ENCODE peak calls at places on chromosome 5, in four cellular contexts. H is K562, C is HL-60, B is GM12878. X is an unnamed sample.

GRCh38 chr5:142981886-142982820 is 212.0 kb downstream of the ARHGAP26 start:
- DNase-seq in H (no peak), C (no peak), B (no peak), X (no peak)

GRCh38 chr5:42810905-42811590 is 644 bp downstream of the SELENOP start:
- DNase-seq in H (no peak), C (no peak), B (no peak), X (no peak)

GRCh38 chr5:16736158-16736994 is 119.6 kb upstream of the RETREG1 start:
- DNase-seq in H (no peak), C (no peak), B (no peak), X (no peak)

GRCh38 chr5:115170128-115170923 is 618 bp upstream of the TRIM36 start:
- DNase-seq in H (no peak), C (no peak), B (no peak), X (no peak)

GRCh38 chr5:180548563-180548962 is 42.7 kb downstream of the SCGB3A1 start:
- DNase-seq in H (no peak), C (no peak), B (no peak), X (no peak)

GRCh38 chr5:53257806-53258373 is 148.3 kb upstream of the MOCS2 start:
- DNase-seq in H (no peak), C (no peak), B (no peak), X (no peak)

GRCh38 chr5:181160144-181160754 is 12.9 kb downstream of the OR2V2 start:
- DNase-seq in H (peak; percentile 95), C (no peak), B (no peak), X (peak; percentile 68)

GRCh38 chr5:38506302-38506701 is 50.1 kb downstream of the LIFR start:
- DNase-seq in H (no peak), C (no peak), B (no peak), X (no peak)

GRCh38 chr5:79653843-79654242 is 35.8 kb upstream of the CMYA5 start:
- DNase-seq in H (no peak), C (no peak), B (no peak), X (no peak)

GRCh38 chr5:113022661-113023060 is 46.1 kb downstream of the DCP2 start:
- DNase-seq in H (no peak), C (no peak), B (peak; percentile 11), X (no peak)

GRCh38 chr5:82570-82969 is 9.4 kb upstream of the PLEKHG4B start:
- DNase-seq in H (no peak), C (no peak), B (no peak), X (no peak)

GRCh38 chr5:54944364-54944763 is 41.0 kb downstream of the ESM1 start:
- DNase-seq in H (peak; percentile 29), C (no peak), B (no peak), X (peak; percentile 17)

GRCh38 chr5:59712836-59713487 is 180.6 kb downstream of the PDE4D start:
- DNase-seq in H (no peak), C (no peak), B (no peak), X (no peak)

GRCh38 chr5:179209359-179210150 is 135.7 kb downstream of the ADAMTS2 start:
- DNase-seq in H (no peak), C (no peak), B (no peak), X (no peak)

GRCh38 chr5:138504799-138505198 is 38.2 kb downstream of the ETF1 start:
- DNase-seq in H (no peak), C (no peak), B (no peak), X (no peak)

GRCh38 chr5:125199968-125200841 is 453.8 kb upstream of the ZNF608 start:
- DNase-seq in H (no peak), C (no peak), B (no peak), X (no peak)

GRCh38 chr5:106312360-106312759 is 1358.4 kb downstream of the EFNA5 start:
- DNase-seq in H (no peak), C (no peak), B (no peak), X (no peak)

GRCh38 chr5:168227973-168228615 is 63.4 kb upstream of the WWC1 start:
- DNase-seq in H (no peak), C (peak; percentile 5), B (peak; percentile 64), X (no peak)

GRCh38 chr5:1897386-1897785 is 14.7 kb upstream of the IRX4 start:
- DNase-seq in H (no peak), C (no peak), B (no peak), X (no peak)

GRCh38 chr5:96259211-96259772 is 173.8 kb downstream of the PCSK1 start:
- DNase-seq in H (no peak), C (peak; percentile 11), B (peak; percentile 8), X (no peak)

GRCh38 chr5:14419686-14420085 is 161.9 kb upstream of the OTULINL start:
- DNase-seq in H (no peak), C (no peak), B (no peak), X (no peak)

GRCh38 chr5:4563400-4563799 is 576.7 kb upstream of the ADAMTS16 start:
- DNase-seq in H (no peak), C (no peak), B (no peak), X (no peak)

GRCh38 chr5:172637122-172637580 is 3.9 kb upstream of the NEURL1B start:
- DNase-seq in H (no peak), C (no peak), B (no peak), X (no peak)

GRCh38 chr5:97100486-97100885 is 41.9 kb downstream of the LIX1 start:
- DNase-seq in H (no peak), C (no peak), B (no peak), X (no peak)

GRCh38 chr5:168721354-168721753 is 142.2 kb upstream of the PANK3 start:
- DNase-seq in H (no peak), C (no peak), B (no peak), X (no peak)

GRCh38 chr5:173498871-173499470 is 117.5 kb downstream of the BOD1 start:
- DNase-seq in H (no peak), C (no peak), B (no peak), X (no peak)

GRCh38 chr5:66242050-66242449 is 98.0 kb downstream of the SREK1 start:
- DNase-seq in H (no peak), C (no peak), B (no peak), X (no peak)

GRCh38 chr5:32933692-32934091 is 222.6 kb downstream of the NPR3 start:
- DNase-seq in H (no peak), C (no peak), B (no peak), X (no peak)

GRCh38 chr5:179256229-179257189 is 88.8 kb downstream of the ADAMTS2 start:
- DNase-seq in H (no peak), C (no peak), B (no peak), X (no peak)

GRCh38 chr5:179530069-179530998 is 20.0 kb upstream of the RUFY1 start:
- DNase-seq in H (peak; percentile 51), C (no peak), B (no peak), X (peak; percentile 72)

GRCh38 chr5:180160822-180161221 is 48.2 kb downstream of the RASGEF1C start:
- DNase-seq in H (no peak), C (peak; percentile 93), B (no peak), X (no peak)

GRCh38 chr5:167671176-167671575 is 620.3 kb upstream of the WWC1 start:
- DNase-seq in H (no peak), C (no peak), B (no peak), X (no peak)

GRCh38 chr5:114700823-114701222 is 339.0 kb downstream of the KCNN2 start:
- DNase-seq in H (no peak), C (no peak), B (no peak), X (no peak)

GRCh38 chr5:90981821-90982220 is 401.3 kb downstream of the ARRDC3 start:
- DNase-seq in H (no peak), C (no peak), B (no peak), X (no peak)

GRCh38 chr5:15500326-15500958 is 462 bp downstream of the FBXL7 start:
- DNase-seq in H (no peak), C (no peak), B (no peak), X (no peak)

GRCh38 chr5:43482490-43483064 is 1.1 kb downstream of the TMEM267 start:
- DNase-seq in H (no peak), C (no peak), B (no peak), X (peak; percentile 8)

GRCh38 chr5:32020271-32020670 is 153.8 kb downstream of the GOLPH3 start:
- DNase-seq in H (no peak), C (no peak), B (peak; percentile 42), X (no peak)

DNA sequence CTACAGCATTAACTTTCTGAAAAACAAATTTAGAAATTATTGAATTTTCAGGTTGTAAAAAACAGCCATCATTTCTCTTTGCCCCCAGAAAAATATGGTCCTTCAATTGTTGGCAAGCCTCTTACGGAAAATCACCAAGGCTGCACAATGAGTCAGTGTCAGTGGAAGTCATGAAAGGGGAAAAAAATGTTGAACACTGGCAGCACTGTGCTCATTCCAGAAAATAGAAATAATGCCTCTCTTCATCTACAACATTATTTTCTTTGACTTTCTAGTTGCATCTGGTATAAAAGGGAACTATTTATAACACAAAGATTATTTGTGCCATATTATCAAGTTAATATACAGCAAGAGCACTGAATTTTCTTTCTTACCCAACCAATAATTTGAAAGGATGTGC is 26.7 kb upstream of the STK32A start:
- DNase-seq in H (no peak), C (no peak), B (no peak), X (no peak)
- TF ChIP-seq SPI1 in H (no peak), C (no peak), B (no peak), X (no peak)

DNA sequence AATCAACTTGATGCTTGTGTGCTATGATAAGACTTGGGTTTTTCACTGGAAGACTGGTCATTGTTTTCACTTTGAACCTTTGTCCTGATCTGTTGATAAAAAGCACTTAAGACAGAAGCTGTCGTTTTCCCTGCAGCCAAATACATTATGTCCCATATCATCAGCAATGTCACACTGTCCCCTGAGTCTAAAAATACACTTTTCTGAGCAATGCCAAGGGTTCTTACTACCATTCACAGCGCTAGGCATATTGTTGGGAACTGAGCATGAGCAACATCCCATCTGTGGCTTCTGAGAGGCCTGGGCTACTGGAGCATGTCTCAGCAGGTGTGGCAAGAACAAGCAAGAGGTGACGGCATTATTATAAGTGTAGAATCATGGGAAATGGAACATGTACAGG is 81.8 kb downstream of the SEMA6A start:
- DNase-seq in H (no peak), C (no peak), B (no peak), X (no peak)
- TF ChIP-seq POLR2AphosphoS5 in H (no peak), C (no peak), B (no peak), X (no peak)

GRCh38 chr5:159825551-159826051 is 90.7 kb upstream of the ADRA1B start:
- DNase-seq in H (no peak), C (no peak), B (peak; percentile 20), X (no peak)
- TF ChIP-seq SPI1 in H (no peak), C (no peak), B (no peak), X (no peak)

DNA sequence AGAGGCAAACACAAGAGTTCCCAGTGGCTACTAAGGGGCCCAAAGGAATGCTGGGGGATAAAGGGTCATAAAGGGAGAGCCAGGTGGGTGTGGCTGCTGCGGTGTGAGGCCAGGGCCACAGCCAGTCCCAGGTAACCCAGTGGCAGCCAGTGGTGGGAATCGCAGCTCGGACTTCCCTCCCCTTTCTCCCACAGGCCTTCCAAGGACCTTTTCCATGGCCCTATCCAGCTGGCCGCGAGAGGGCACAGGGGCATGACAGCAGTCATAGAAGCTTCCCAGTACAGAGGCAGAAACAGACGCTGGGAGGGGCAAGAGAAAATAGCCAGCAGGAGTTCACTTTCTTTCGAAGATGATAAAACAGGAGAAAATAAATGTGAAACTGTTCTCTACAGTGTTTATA is 257.6 kb downstream of the SEMA5A start:
- DNase-seq in H (no peak), C (no peak), B (no peak), X (no peak)
- TF ChIP-seq POLR2AphosphoS5 in H (no peak), C (no peak), B (no peak), X (no peak)